ENCODE peak calls at places on chromosomes 11 and 22, in nine cellular contexts. X is neuronal stem cell; I is thoracic aorta; M is CD8-positive, alpha-beta memory T cell; L is GM23248; R is cardiac muscle cell; A is heart right ventricle; Z is breast epithelium; D is esophagus muscularis mucosa. S is an unnamed sample.
A peak's percentile ranks its signal among the peaks of the same experiment; 100 is the strongest.

GRCh38 chr22:20803696-20804324 is 29.9 kb downstream of the SERPIND1 start:
- DNase-seq in R (peak; percentile 60), D (no peak), M (peak; percentile 27), L (peak; percentile 47), A (peak; percentile 21), X (peak; percentile 20), Z (peak; percentile 45), I (no peak), S (peak; percentile 50)

GRCh38 chr11:22337571-22338464 is at the start of gene SLC17A6:
- DNase-seq in Z (no peak), A (no peak), M (no peak), X (peak; percentile 83), L (peak; percentile 59), I (no peak), D (no peak), R (peak; percentile 87), S (peak; percentile 26)

GRCh38 chr11:65997286-65997685 is 4.7 kb downstream of the EIF1AD start:
- DNase-seq in M (no peak), D (no peak), A (no peak), L (no peak), Z (no peak), R (no peak), X (no peak), I (no peak), S (no peak)

GRCh38 chr11:99548264-99548663 is 527.5 kb downstream of the CNTN5 start:
- DNase-seq in I (no peak), R (no peak), L (no peak), Z (no peak), A (no peak), M (no peak), X (no peak), D (no peak), S (no peak)

GRCh38 chr11:115391598-115391997 is 112.6 kb downstream of the CADM1 start:
- DNase-seq in D (no peak), A (no peak), L (no peak), Z (no peak), I (no peak), X (peak; percentile 37), R (peak; percentile 70), M (no peak), S (no peak)

GRCh38 chr11:122803306-122803705 is 35.0 kb upstream of the CRTAM start:
- DNase-seq in R (no peak), I (no peak), D (no peak), A (no peak), L (peak; percentile 92), Z (no peak), X (no peak), M (no peak), S (peak; percentile 23)

GRCh38 chr11:104609297-104609696 is 289.0 kb downstream of the CASP12 start:
- DNase-seq in M (peak; percentile 51), A (no peak), D (no peak), Z (no peak), R (peak; percentile 66), L (peak; percentile 71), X (peak; percentile 15), I (no peak), S (peak; percentile 70)

GRCh38 chr11:14336507-14337503 is 22.2 kb downstream of the RRAS2 start:
- DNase-seq in L (peak; percentile 97), D (no peak), A (no peak), M (no peak), X (no peak), R (no peak), Z (no peak), I (no peak), S (peak; percentile 94)

GRCh38 chr11:122340607-122341006 is 224.6 kb upstream of the BLID start:
- DNase-seq in A (no peak), X (no peak), L (no peak), Z (no peak), M (no peak), D (no peak), R (no peak), I (no peak), S (no peak)

GRCh38 chr22:23137905-23138520 is 3.8 kb downstream of the RSPH14 start:
- DNase-seq in D (no peak), Z (no peak), L (peak; percentile 16), R (no peak), M (peak; percentile 73), X (no peak), A (no peak), I (no peak), S (no peak)

GRCh38 chr22:48181168-48181955 is 1418.9 kb downstream of the TBC1D22A start:
- DNase-seq in I (no peak), Z (no peak), D (no peak), M (no peak), R (no peak), X (no peak), L (no peak), A (no peak), S (no peak)

GRCh38 chr11:66849501-66850234 is 6.4 kb downstream of the RCE1 start:
- DNase-seq in R (no peak), L (no peak), D (no peak), I (no peak), Z (peak; percentile 40), A (no peak), X (no peak), M (no peak), S (no peak)

GRCh38 chr22:49046000-49046545 is 781.6 kb downstream of the BRD1 start:
- DNase-seq in M (no peak), I (no peak), A (no peak), X (no peak), Z (peak; percentile 22), R (no peak), D (no peak), L (no peak), S (no peak)

GRCh38 chr22:49689858-49690257 is 137.8 kb downstream of the BRD1 start:
- DNase-seq in A (no peak), M (no peak), L (no peak), I (no peak), Z (no peak), X (no peak), D (no peak), R (no peak), S (no peak)

GRCh38 chr11:109036011-109036410 is 371.1 kb downstream of the DDX10 start:
- DNase-seq in A (no peak), M (no peak), R (no peak), Z (no peak), I (no peak), L (no peak), X (no peak), D (peak; percentile 19), S (no peak)

GRCh38 chr11:109039611-109040010 is 374.7 kb downstream of the DDX10 start:
- DNase-seq in D (no peak), A (no peak), I (no peak), X (no peak), R (no peak), L (no peak), Z (no peak), M (no peak), S (no peak)

GRCh38 chr11:109035261-109035660 is 370.4 kb downstream of the DDX10 start:
- DNase-seq in Z (no peak), D (no peak), R (no peak), X (no peak), M (no peak), A (no peak), L (no peak), I (no peak), S (no peak)

GRCh38 chr11:109040303-109040702 is 375.4 kb downstream of the DDX10 start:
- DNase-seq in A (no peak), L (no peak), M (no peak), R (no peak), D (peak; percentile 7), X (no peak), Z (no peak), I (no peak), S (no peak)

DNA sequence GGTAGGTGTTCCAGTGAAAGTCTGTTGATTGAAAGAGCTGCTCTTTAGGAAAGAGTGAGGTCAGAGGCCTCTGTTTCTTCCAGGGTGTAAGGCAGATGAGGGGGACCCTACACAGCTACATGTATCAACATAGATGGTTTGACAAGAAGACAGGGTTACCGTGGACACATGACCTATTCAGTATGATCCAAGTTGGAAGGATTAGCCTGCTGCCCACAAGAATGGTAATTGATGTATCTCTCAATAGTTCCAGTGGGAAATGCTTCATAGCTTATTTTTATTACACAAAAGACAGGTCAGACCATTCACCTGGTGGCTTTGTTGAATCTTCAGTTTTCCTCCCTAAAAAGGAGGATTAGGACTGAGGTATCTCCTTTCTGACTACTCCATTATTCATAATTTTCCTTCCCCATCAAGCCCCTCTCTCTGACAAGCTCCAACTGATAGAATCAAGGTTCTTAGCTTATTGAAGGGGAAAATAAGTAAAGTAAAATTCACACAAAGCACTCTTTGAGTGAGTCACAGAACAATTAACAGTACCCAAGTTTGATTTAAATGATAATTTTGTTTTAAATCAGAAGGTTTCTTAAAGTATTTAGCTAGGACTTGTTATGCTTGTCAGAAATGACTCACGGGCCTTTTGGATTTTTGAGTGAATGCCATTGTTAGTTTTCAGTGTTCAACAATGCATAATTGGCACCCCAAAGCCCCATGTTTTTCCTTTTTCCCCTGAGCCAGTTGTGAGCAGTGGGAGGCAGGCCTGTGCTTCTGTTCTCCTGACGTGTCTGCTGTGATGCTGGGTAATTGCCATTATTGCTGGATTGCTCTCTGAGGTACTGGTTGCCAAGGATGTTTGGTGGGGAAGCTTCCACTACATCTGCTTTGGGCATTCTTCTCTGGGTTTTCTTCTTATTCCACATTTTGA is 373.2 kb downstream of the DDX10 start:
- DNase-seq in X (no peak), I (no peak), L (peak; percentile 91), R (no peak), M (no peak), A (no peak), D (peak; percentile 79), Z (no peak), S (no peak)
- H3K4me1 ChIP-seq in X (peaks cover 8% of the 10 kb centered on the region), I (no peaks in the 10 kb centered on the region), L (peaks cover 42% of the 10 kb centered on the region), R (no peaks in the 10 kb centered on the region), M (no peaks in the 10 kb centered on the region), A (no peaks in the 10 kb centered on the region), D (peaks cover 26% of the 10 kb centered on the region), Z (no peaks in the 10 kb centered on the region), S (peaks cover 2% of the 10 kb centered on the region)

DNA sequence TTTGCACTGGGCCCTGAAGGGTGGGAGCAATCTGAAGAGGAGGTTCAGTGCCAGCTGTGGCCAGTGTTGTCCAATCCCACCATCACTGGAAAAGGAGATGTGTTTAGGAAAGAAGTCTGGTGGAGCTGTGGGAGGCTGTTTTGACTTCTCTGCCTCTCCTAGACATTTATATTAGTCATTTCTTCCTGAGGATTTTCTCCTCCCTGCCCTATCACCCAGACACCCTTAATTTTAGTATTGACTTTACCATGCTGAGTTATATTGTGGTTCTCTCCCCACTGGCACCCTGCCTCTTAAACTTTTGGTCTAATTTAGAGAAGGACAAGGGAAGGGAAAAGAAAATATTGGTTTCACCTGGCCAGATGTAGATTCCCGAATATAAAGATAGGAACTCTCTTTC is 159.1 kb downstream of the WNT11 start:
- DNase-seq in R (no peak), Z (no peak), I (no peak), X (no peak), D (no peak), A (no peak), L (peak; percentile 38), M (no peak), S (no peak)
- H3K4me1 ChIP-seq in R (no peaks in the 10 kb centered on the region), Z (no peaks in the 10 kb centered on the region), I (no peaks in the 10 kb centered on the region), X (peaks cover 3% of the 10 kb centered on the region), D (no peaks in the 10 kb centered on the region), A (no peaks in the 10 kb centered on the region), L (peaks cover 13% of the 10 kb centered on the region), M (no peaks in the 10 kb centered on the region), S (no peaks in the 10 kb centered on the region)

GRCh38 chr22:24157783-24158170 is 23.5 kb upstream of the SUSD2 start:
- DNase-seq in A (no peak), Z (no peak), X (no peak), D (no peak), L (peak; percentile 70), I (peak; percentile 65), R (no peak), M (peak; percentile 42), S (no peak)
- H3K4me1 ChIP-seq in A (peaks cover 55% of the 10 kb centered on the region), Z (peaks cover 10% of the 10 kb centered on the region), X (peaks cover 13% of the 10 kb centered on the region), D (peaks cover 85% of the 10 kb centered on the region), L (peaks cover 21% of the 10 kb centered on the region), I (peaks cover 43% of the 10 kb centered on the region), R (peaks cover 31% of the 10 kb centered on the region), M (peaks cover 66% of the 10 kb centered on the region), S (peaks cover 38% of the 10 kb centered on the region)

GRCh38 chr22:26483439-26484359 is at the start of the genes HPS4 and SRRD:
- DNase-seq in L (peak; percentile 95), D (peak; percentile 95), X (peak; percentile 93), R (peak; percentile 96), Z (peak; percentile 89), A (peak; percentile 91), I (peak; percentile 67), M (peak; percentile 93), S (peak; percentile 91)
- H3K4me1 ChIP-seq in L (peaks cover 20% of the 10 kb centered on the region), D (peaks cover 59% of the 10 kb centered on the region), X (peaks cover 8% of the 10 kb centered on the region), R (peaks cover 17% of the 10 kb centered on the region), Z (peaks cover 13% of the 10 kb centered on the region), A (peaks cover 51% of the 10 kb centered on the region), I (peaks cover 23% of the 10 kb centered on the region), M (peaks cover 56% of the 10 kb centered on the region), S (peaks cover 11% of the 10 kb centered on the region)